ENCODE peak calls at places on chromosomes 2 and 18, in four cellular contexts. One of them, this sample, is unnamed.

GRCh38 chr2:84959494-84960156 is 11.3 kb upstream of the KCMF1 start:
- DNase-seq in A549: peak
- DNase-seq in K562: no peak
- DNase-seq in HCT116: no peak
- DNase-seq in this sample: no peak

GRCh38 chr2:159468257-159468656 is 148.1 kb downstream of the BAZ2B start:
- DNase-seq in A549: no peak
- DNase-seq in K562: no peak
- DNase-seq in HCT116: no peak
- DNase-seq in this sample: peak

GRCh38 chr2:227862741-227863588 is 8.5 kb upstream of the DAW1 start:
- DNase-seq in A549: peak
- DNase-seq in K562: no peak
- DNase-seq in HCT116: peak
- DNase-seq in this sample: peak

GRCh38 chr2:36486546-36487044 is 111.4 kb downstream of the FEZ2 start:
- DNase-seq in A549: peak
- DNase-seq in K562: no peak
- DNase-seq in HCT116: no peak
- DNase-seq in this sample: no peak

GRCh38 chr2:60906395-60906794 is 25.0 kb downstream of the REL start:
- DNase-seq in A549: no peak
- DNase-seq in K562: no peak
- DNase-seq in HCT116: no peak
- DNase-seq in this sample: no peak

GRCh38 chr2:200039847-200040246 is 84.5 kb downstream of the MAIP1 start:
- DNase-seq in A549: no peak
- DNase-seq in K562: no peak
- DNase-seq in HCT116: no peak
- DNase-seq in this sample: no peak

GRCh38 chr18:35454803-35455202 is 43.0 kb downstream of the INO80C start:
- DNase-seq in A549: no peak
- DNase-seq in K562: no peak
- DNase-seq in HCT116: no peak
- DNase-seq in this sample: no peak

GRCh38 chr2:10278763-10279471 is 23.8 kb upstream of the HPCAL1 start:
- DNase-seq in A549: no peak
- DNase-seq in K562: peak
- DNase-seq in HCT116: no peak
- DNase-seq in this sample: no peak

GRCh38 chr2:210963386-210963785 is 407.0 kb downstream of the CPS1 start:
- DNase-seq in A549: no peak
- DNase-seq in K562: no peak
- DNase-seq in HCT116: no peak
- DNase-seq in this sample: no peak

GRCh38 chr2:112059671-112060070 is 4.6 kb downstream of the TMEM87B start:
- DNase-seq in A549: no peak
- DNase-seq in K562: no peak
- DNase-seq in HCT116: no peak
- DNase-seq in this sample: no peak

GRCh38 chr2:112061299-112061698 is 6.2 kb downstream of the TMEM87B start:
- DNase-seq in A549: no peak
- DNase-seq in K562: no peak
- DNase-seq in HCT116: no peak
- DNase-seq in this sample: no peak

GRCh38 chr2:112062894-112063293 is 7.8 kb downstream of the TMEM87B start:
- DNase-seq in A549: no peak
- DNase-seq in K562: no peak
- DNase-seq in HCT116: no peak
- DNase-seq in this sample: no peak

GRCh38 chr2:112065486-112065885 is 10.4 kb downstream of the TMEM87B start:
- DNase-seq in A549: no peak
- DNase-seq in K562: no peak
- DNase-seq in HCT116: no peak
- DNase-seq in this sample: no peak

GRCh38 chr2:112061840-112062239 is 6.8 kb downstream of the TMEM87B start:
- DNase-seq in A549: no peak
- DNase-seq in K562: no peak
- DNase-seq in HCT116: no peak
- DNase-seq in this sample: no peak
- TF ChIP-seq MAX in A549: no peak
- TF ChIP-seq MAX in K562: no peak
- TF ChIP-seq MAX in HCT116: no peak
- TF ChIP-seq MAX in this sample: no peak

GRCh38 chr2:164224007-164224406 is 397.3 kb downstream of the GRB14 start:
- DNase-seq in A549: no peak
- DNase-seq in K562: no peak
- DNase-seq in HCT116: no peak
- DNase-seq in this sample: no peak
- TF ChIP-seq CTCF in A549: no peak
- TF ChIP-seq CTCF in K562: no peak
- TF ChIP-seq CTCF in HCT116: no peak
- TF ChIP-seq CTCF in this sample: no peak

GRCh38 chr2:78999410-78999809 is 26.1 kb upstream of the REG3G start:
- DNase-seq in A549: peak
- DNase-seq in K562: no peak
- DNase-seq in HCT116: no peak
- DNase-seq in this sample: peak

GRCh38 chr2:78992807-78993517 is 32.5 kb upstream of the REG3G start:
- DNase-seq in A549: no peak
- DNase-seq in K562: no peak
- DNase-seq in HCT116: no peak
- DNase-seq in this sample: no peak

GRCh38 chr2:78992451-78992806 is 33.1 kb upstream of the REG3G start:
- DNase-seq in A549: peak
- DNase-seq in K562: peak
- DNase-seq in HCT116: no peak
- DNase-seq in this sample: peak

GRCh38 chr2:78994789-78995188 is 30.7 kb upstream of the REG3G start:
- DNase-seq in A549: no peak
- DNase-seq in K562: no peak
- DNase-seq in HCT116: no peak
- DNase-seq in this sample: no peak

DNA sequence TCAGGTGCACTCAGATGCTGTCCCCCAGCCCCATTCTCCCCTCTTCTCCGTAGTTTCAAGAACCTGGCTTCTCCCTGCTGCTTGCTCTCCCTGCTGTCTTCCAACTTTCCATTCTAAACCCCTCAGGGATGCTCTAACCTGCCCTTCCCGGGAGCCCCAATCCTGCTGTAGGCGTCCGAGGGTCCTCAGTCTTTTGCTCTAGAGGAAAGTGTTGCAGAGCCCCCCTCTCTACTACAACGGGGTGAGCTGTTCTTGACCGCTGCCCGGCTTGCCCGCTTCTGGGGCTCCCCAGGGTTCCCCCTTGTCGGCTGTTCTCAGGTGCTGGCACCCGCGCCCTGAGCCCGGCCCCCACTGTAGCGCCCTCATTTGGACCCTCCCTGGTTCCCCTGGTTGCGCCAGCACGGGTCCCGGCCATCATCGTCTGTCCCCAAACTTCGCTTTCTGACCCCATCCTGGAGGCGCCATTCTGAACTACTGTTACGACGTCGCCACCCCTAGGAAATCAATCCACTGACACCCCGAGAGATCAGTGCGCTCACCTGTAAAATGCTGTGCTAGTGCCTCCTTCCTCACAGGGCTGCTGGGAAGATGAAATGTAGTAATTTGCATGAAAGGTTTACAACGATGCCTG is 31.9 kb upstream of the REG3G start:
- DNase-seq in A549: no peak
- DNase-seq in K562: no peak
- DNase-seq in HCT116: no peak
- DNase-seq in this sample: no peak
- H3K4me3 ChIP-seq in A549: no peak
- H3K4me3 ChIP-seq in K562: no peak
- H3K4me3 ChIP-seq in HCT116: no peak
- H3K4me3 ChIP-seq in this sample: no peak

GRCh38 chr2:220006152-220006551 is 378.7 kb downstream of the SLC4A3 start:
- DNase-seq in A549: no peak
- DNase-seq in K562: no peak
- DNase-seq in HCT116: no peak
- DNase-seq in this sample: peak
- TF ChIP-seq MAX in A549: no peak
- TF ChIP-seq MAX in K562: no peak
- TF ChIP-seq MAX in HCT116: no peak
- TF ChIP-seq MAX in this sample: peak